ENCODE peak calls at places on chromosomes 13 and 19, in ten cellular contexts. One of them, this sample, is unnamed.

GRCh38 chr19:15612342-15612741 is 2.7 kb upstream of the CYP4F8 start:
- ATAC-seq in HepG2: no peak
- ATAC-seq in CD8-positive, alpha-beta T cell: no peak
- ATAC-seq in central memory CD8-positive, alpha-beta T cell: no peak
- ATAC-seq in CD4-positive, CD25-positive, alpha-beta regulatory T cell: no peak
- ATAC-seq in Right ventricle myocardium superior: no peak
- ATAC-seq in mucosa of descending colon: no peak
- ATAC-seq in Panc1: no peak
- ATAC-seq in upper lobe of right lung: no peak
- ATAC-seq in left cardiac atrium: no peak
- ATAC-seq in this sample: no peak

GRCh38 chr13:113437408-113438010 is 15.8 kb downstream of the ADPRHL1 start:
- ATAC-seq in HepG2: peak; percentile 100
- ATAC-seq in CD8-positive, alpha-beta T cell: no peak
- ATAC-seq in central memory CD8-positive, alpha-beta T cell: no peak
- ATAC-seq in CD4-positive, CD25-positive, alpha-beta regulatory T cell: no peak
- ATAC-seq in Right ventricle myocardium superior: peak; percentile 45
- ATAC-seq in mucosa of descending colon: peak; percentile 51
- ATAC-seq in Panc1: peak; percentile 88
- ATAC-seq in upper lobe of right lung: peak; percentile 44
- ATAC-seq in left cardiac atrium: peak; percentile 27
- ATAC-seq in this sample: no peak

GRCh38 chr13:30409911-30410704 is 12.2 kb upstream of the UBE2L5 start:
- ATAC-seq in HepG2: no peak
- ATAC-seq in CD8-positive, alpha-beta T cell: no peak
- ATAC-seq in central memory CD8-positive, alpha-beta T cell: no peak
- ATAC-seq in CD4-positive, CD25-positive, alpha-beta regulatory T cell: no peak
- ATAC-seq in Right ventricle myocardium superior: peak; percentile 50
- ATAC-seq in mucosa of descending colon: no peak
- ATAC-seq in Panc1: no peak
- ATAC-seq in upper lobe of right lung: no peak
- ATAC-seq in left cardiac atrium: peak; percentile 21
- ATAC-seq in this sample: no peak

GRCh38 chr19:13788991-13789390 is 6.3 kb upstream of the ZSWIM4 start:
- ATAC-seq in HepG2: no peak
- ATAC-seq in CD8-positive, alpha-beta T cell: peak; percentile 11
- ATAC-seq in central memory CD8-positive, alpha-beta T cell: peak; percentile 25
- ATAC-seq in CD4-positive, CD25-positive, alpha-beta regulatory T cell: no peak
- ATAC-seq in Right ventricle myocardium superior: no peak
- ATAC-seq in mucosa of descending colon: no peak
- ATAC-seq in Panc1: no peak
- ATAC-seq in upper lobe of right lung: peak; percentile 26
- ATAC-seq in left cardiac atrium: peak; percentile 6
- ATAC-seq in this sample: no peak

GRCh38 chr13:50094615-50095293 is 79.5 kb downstream of the KCNRG start:
- ATAC-seq in HepG2: no peak
- ATAC-seq in CD8-positive, alpha-beta T cell: no peak
- ATAC-seq in central memory CD8-positive, alpha-beta T cell: no peak
- ATAC-seq in CD4-positive, CD25-positive, alpha-beta regulatory T cell: no peak
- ATAC-seq in Right ventricle myocardium superior: no peak
- ATAC-seq in mucosa of descending colon: no peak
- ATAC-seq in Panc1: no peak
- ATAC-seq in upper lobe of right lung: no peak
- ATAC-seq in left cardiac atrium: no peak
- ATAC-seq in this sample: peak; percentile 32

GRCh38 chr13:20193142-20193923 is 595 bp upstream of the GJB2 start:
- ATAC-seq in HepG2: no peak
- ATAC-seq in CD8-positive, alpha-beta T cell: peak; percentile 16
- ATAC-seq in central memory CD8-positive, alpha-beta T cell: peak; percentile 16
- ATAC-seq in CD4-positive, CD25-positive, alpha-beta regulatory T cell: no peak
- ATAC-seq in Right ventricle myocardium superior: peak; percentile 15
- ATAC-seq in mucosa of descending colon: peak; percentile 14
- ATAC-seq in Panc1: peak; percentile 15
- ATAC-seq in upper lobe of right lung: peak; percentile 5
- ATAC-seq in left cardiac atrium: peak; percentile 20
- ATAC-seq in this sample: no peak

GRCh38 chr13:79373916-79374315 is 32.1 kb downstream of the RBM26 start:
- ATAC-seq in HepG2: peak; percentile 51
- ATAC-seq in CD8-positive, alpha-beta T cell: no peak
- ATAC-seq in central memory CD8-positive, alpha-beta T cell: no peak
- ATAC-seq in CD4-positive, CD25-positive, alpha-beta regulatory T cell: no peak
- ATAC-seq in Right ventricle myocardium superior: no peak
- ATAC-seq in mucosa of descending colon: no peak
- ATAC-seq in Panc1: no peak
- ATAC-seq in upper lobe of right lung: no peak
- ATAC-seq in left cardiac atrium: no peak
- ATAC-seq in this sample: no peak

GRCh38 chr13:95185311-95185710 is 115.9 kb downstream of the ABCC4 start:
- ATAC-seq in HepG2: no peak
- ATAC-seq in CD8-positive, alpha-beta T cell: peak; percentile 14
- ATAC-seq in central memory CD8-positive, alpha-beta T cell: no peak
- ATAC-seq in CD4-positive, CD25-positive, alpha-beta regulatory T cell: no peak
- ATAC-seq in Right ventricle myocardium superior: no peak
- ATAC-seq in mucosa of descending colon: no peak
- ATAC-seq in Panc1: no peak
- ATAC-seq in upper lobe of right lung: no peak
- ATAC-seq in left cardiac atrium: no peak
- ATAC-seq in this sample: peak; percentile 74

GRCh38 chr13:50916701-50917184 is 7.2 kb downstream of the RNASEH2B start:
- ATAC-seq in HepG2: no peak
- ATAC-seq in CD8-positive, alpha-beta T cell: no peak
- ATAC-seq in central memory CD8-positive, alpha-beta T cell: no peak
- ATAC-seq in CD4-positive, CD25-positive, alpha-beta regulatory T cell: no peak
- ATAC-seq in Right ventricle myocardium superior: peak; percentile 34
- ATAC-seq in mucosa of descending colon: peak; percentile 65
- ATAC-seq in Panc1: no peak
- ATAC-seq in upper lobe of right lung: peak; percentile 75
- ATAC-seq in left cardiac atrium: peak; percentile 24
- ATAC-seq in this sample: peak; percentile 7

GRCh38 chr19:43506629-43507028 is 2.1 kb upstream of the PHLDB3 start:
- ATAC-seq in HepG2: no peak
- ATAC-seq in CD8-positive, alpha-beta T cell: no peak
- ATAC-seq in central memory CD8-positive, alpha-beta T cell: no peak
- ATAC-seq in CD4-positive, CD25-positive, alpha-beta regulatory T cell: no peak
- ATAC-seq in Right ventricle myocardium superior: no peak
- ATAC-seq in mucosa of descending colon: no peak
- ATAC-seq in Panc1: no peak
- ATAC-seq in upper lobe of right lung: no peak
- ATAC-seq in left cardiac atrium: no peak
- ATAC-seq in this sample: no peak

GRCh38 chr13:99071666-99072065 is 93.8 kb upstream of the DOCK9 start:
- ATAC-seq in HepG2: no peak
- ATAC-seq in CD8-positive, alpha-beta T cell: no peak
- ATAC-seq in central memory CD8-positive, alpha-beta T cell: no peak
- ATAC-seq in CD4-positive, CD25-positive, alpha-beta regulatory T cell: no peak
- ATAC-seq in Right ventricle myocardium superior: no peak
- ATAC-seq in mucosa of descending colon: peak; percentile 13
- ATAC-seq in Panc1: no peak
- ATAC-seq in upper lobe of right lung: no peak
- ATAC-seq in left cardiac atrium: no peak
- ATAC-seq in this sample: no peak